ENCODE peak calls at places on chromosomes 6 and 20, in nine cellular contexts. W is activated CD8-positive, alpha-beta memory T cell treated with anti-CD3 and anti-CD28 coated beads for 24 hours; Y is germinal center; N is caudate nucleus; X is H1; Z is GF-D8; F is HEK293T; K is amniotic stem cell; Q is body of pancreas. M is an unnamed sample.

GRCh38 chr6:34148864-34149810 is 3.2 kb upstream of the GRM4 start:
- DNase-seq in N (no peak), X (no peak), Z (no peak), Q (no peak), Y (no peak), W (no peak), K (no peak), F (no peak), M (no peak)

GRCh38 chr6:20202070-20202658 is 10.1 kb downstream of the MBOAT1 start:
- DNase-seq in F (no peak), K (no peak), Z (peak), N (no peak), Y (no peak), Q (no peak), X (no peak), W (no peak), M (no peak)

GRCh38 chr20:20744170-20744725 is 31.8 kb upstream of the RALGAPA2 start:
- DNase-seq in Q (no peak), Z (no peak), Y (no peak), X (no peak), K (no peak), F (no peak), W (no peak), N (no peak), M (no peak)

GRCh38 chr6:164967102-164967501 is 342.3 kb downstream of the C6orf118 start:
- DNase-seq in W (no peak), Q (no peak), Y (no peak), X (no peak), K (no peak), N (no peak), F (no peak), Z (no peak), M (no peak)

GRCh38 chr6:113221850-113222249 is 635.3 kb upstream of the MARCKS start:
- DNase-seq in Y (no peak), F (no peak), Q (no peak), W (no peak), K (no peak), N (no peak), Z (no peak), X (no peak), M (no peak)

GRCh38 chr20:57779401-57780003 is 69.7 kb upstream of the PMEPA1 start:
- DNase-seq in Q (peak), W (no peak), F (no peak), K (no peak), X (no peak), Z (no peak), N (no peak), Y (no peak), M (no peak)

GRCh38 chr20:57388953-57389694 is 2.1 kb upstream of the RBM38 start:
- DNase-seq in N (no peak), W (no peak), X (no peak), K (no peak), Z (peak), Y (peak), Q (peak), F (peak), M (no peak)

GRCh38 chr20:21505810-21506530 is 7.9 kb downstream of the NKX2-2 start:
- DNase-seq in Y (peak), X (no peak), Z (peak), F (peak), W (peak), N (peak), Q (peak), K (no peak), M (no peak)

GRCh38 chr6:136757150-136757549 is 35.1 kb downstream of the MAP3K5 start:
- DNase-seq in W (no peak), Y (no peak), N (no peak), X (no peak), F (no peak), Z (no peak), Q (no peak), K (no peak), M (no peak)

GRCh38 chr20:56157530-56158203 is 90.9 kb upstream of the MC3R start:
- DNase-seq in N (no peak), X (no peak), Z (no peak), W (no peak), F (no peak), K (no peak), Q (no peak), Y (no peak), M (no peak)

GRCh38 chr6:37511910-37512399 is 12.3 kb upstream of the CCDC167 start:
- DNase-seq in F (no peak), W (no peak), K (no peak), Q (no peak), Z (no peak), X (no peak), N (no peak), Y (no peak), M (no peak)

GRCh38 chr20:44467289-44467883 is 8.3 kb upstream of the TTPAL start:
- DNase-seq in Q (peak), X (no peak), K (no peak), Z (no peak), N (no peak), F (no peak), W (no peak), Y (no peak), M (no peak)

GRCh38 chr6:149903938-149904611 is 6.2 kb upstream of the RAET1E start:
- DNase-seq in X (no peak), N (no peak), Y (no peak), K (no peak), Z (no peak), Q (no peak), F (no peak), W (peak), M (no peak)

GRCh38 chr20:23122959-23123655 is 37.0 kb upstream of the CD93 start:
- DNase-seq in K (no peak), Q (no peak), Z (no peak), N (no peak), W (no peak), X (no peak), F (no peak), Y (no peak), M (no peak)

GRCh38 chr6:150024646-150025155 is 631 bp downstream of the RAET1L start:
- DNase-seq in N (no peak), Q (no peak), X (no peak), Y (no peak), W (no peak), Z (no peak), F (no peak), K (no peak), M (no peak)

GRCh38 chr6:69914015-69914485 is 47.7 kb downstream of the COL19A1 start:
- DNase-seq in Q (no peak), Z (no peak), K (no peak), N (no peak), W (no peak), Y (no peak), X (no peak), F (no peak), M (no peak)

GRCh38 chr6:112233864-112234263 is 20.5 kb downstream of the LAMA4 start:
- DNase-seq in Q (no peak), K (no peak), N (no peak), Y (no peak), X (no peak), W (no peak), Z (no peak), F (no peak), M (no peak)

GRCh38 chr6:137927777-137928218 is 60.7 kb downstream of the TNFAIP3 start:
- DNase-seq in X (no peak), K (no peak), N (no peak), Q (no peak), Z (peak), Y (no peak), F (no peak), W (peak), M (no peak)

GRCh38 chr6:1838604-1839003 is 228.9 kb downstream of the FOXC1 start:
- DNase-seq in X (no peak), Z (no peak), K (no peak), N (no peak), Q (no peak), Y (no peak), F (no peak), W (no peak), M (no peak)